ENCODE peak calls at places on chromosome 14, in five cellular contexts. L is GM12878, Y is K562, J is HepG2, E is A549. A is an unnamed sample.

GRCh38 chr14:59583755-59584154 is 7.1 kb upstream of the CCDC175 start:
- DNase-seq in L (no peak), Y (no peak), J (no peak), E (no peak), A (peak; percentile 24)

GRCh38 chr14:35339761-35340406 is 47.7 kb downstream of the PSMA6 start:
- DNase-seq in L (no peak), J (no peak), Y (no peak), E (no peak), A (no peak)

GRCh38 chr14:103697601-103698379 is 17.5 kb downstream of the XRCC3 start:
- DNase-seq in J (no peak), L (no peak), Y (no peak), E (no peak), A (no peak)

GRCh38 chr14:81311816-81312215 is 88.3 kb downstream of the STON2 start:
- DNase-seq in J (no peak), L (no peak), E (no peak), Y (no peak), A (no peak)

GRCh38 chr14:100665518-100666032 is 61.1 kb upstream of the DLK1 start:
- DNase-seq in E (no peak), J (no peak), L (no peak), Y (no peak), A (no peak)

GRCh38 chr14:102590667-102591099 is 1.8 kb upstream of the RCOR1 start:
- DNase-seq in J (peak; percentile 84), Y (peak; percentile 37), L (no peak), E (peak; percentile 72), A (peak; percentile 84)

GRCh38 chr14:79552778-79553177 is 658.5 kb downstream of the DIO2 start:
- DNase-seq in Y (no peak), J (no peak), E (no peak), L (no peak), A (peak; percentile 58)

GRCh38 chr14:60093606-60094005 is 1.9 kb downstream of the PCNX4 start:
- DNase-seq in Y (no peak), E (no peak), L (no peak), J (no peak), A (no peak)

GRCh38 chr14:105505101-105505500 is 14.1 kb downstream of the TEDC1 start:
- DNase-seq in J (no peak), L (no peak), Y (no peak), E (no peak), A (no peak)

GRCh38 chr14:69648480-69649414 is 37.4 kb downstream of the SUSD6 start:
- DNase-seq in J (peak; percentile 83), L (peak; percentile 81), E (peak; percentile 29), Y (no peak), A (no peak)

GRCh38 chr14:99537399-99537798 is 56.2 kb downstream of the CCNK start:
- DNase-seq in E (peak; percentile 74), Y (no peak), J (no peak), L (no peak), A (peak; percentile 62)

GRCh38 chr14:36524220-36524837 is 4.3 kb upstream of the NKX2-1 start:
- DNase-seq in J (no peak), Y (no peak), L (no peak), E (no peak), A (peak; percentile 87)

GRCh38 chr14:65575389-65575788 is 162.9 kb downstream of the FUT8 start:
- DNase-seq in L (no peak), Y (no peak), E (no peak), J (no peak), A (no peak)

GRCh38 chr14:101599234-101599885 is 38.1 kb downstream of the DIO3 start:
- DNase-seq in L (no peak), Y (no peak), E (no peak), J (no peak), A (no peak)

GRCh38 chr14:95998656-95999055 is 40.5 kb upstream of the C14orf132 start:
- DNase-seq in Y (no peak), J (no peak), E (no peak), L (no peak), A (no peak)

GRCh38 chr14:40269436-40269835 is 837.2 kb upstream of the FBXO33 start:
- DNase-seq in L (no peak), E (no peak), J (no peak), Y (no peak), A (no peak)

GRCh38 chr14:105294142-105294597 is 6.6 kb downstream of the BRF1 start:
- DNase-seq in Y (no peak), E (no peak), L (no peak), J (no peak), A (no peak)

GRCh38 chr14:70666364-70666691 is 24.6 kb downstream of the TTC9 start:
- DNase-seq in Y (no peak), E (no peak), L (no peak), J (no peak), A (no peak)

GRCh38 chr14:23544511-23545447 is 6.8 kb downstream of the ZFHX2 start:
- DNase-seq in J (no peak), L (no peak), Y (no peak), E (no peak), A (peak; percentile 94)

GRCh38 chr14:105092124-105092911 is 27.1 kb upstream of the GPR132 start:
- DNase-seq in J (no peak), Y (no peak), E (peak; percentile 49), L (no peak), A (peak; percentile 41)

GRCh38 chr14:72876710-72877063 is 17.2 kb downstream of the DPF3 start:
- DNase-seq in J (no peak), L (no peak), Y (no peak), E (no peak), A (peak; percentile 65)

GRCh38 chr14:75215520-75215919 is 39.1 kb upstream of the TMED10 start:
- DNase-seq in E (no peak), L (no peak), Y (no peak), J (no peak), A (no peak)

GRCh38 chr14:75213172-75213571 is 36.8 kb upstream of the TMED10 start:
- DNase-seq in E (no peak), J (no peak), L (no peak), Y (no peak), A (no peak)

GRCh38 chr14:75217508-75218206 is 41.2 kb upstream of the TMED10 start:
- DNase-seq in J (no peak), Y (no peak), E (no peak), L (no peak), A (no peak)

GRCh38 chr14:75214558-75214957 is 38.1 kb upstream of the TMED10 start:
- DNase-seq in L (no peak), Y (no peak), J (no peak), E (no peak), A (no peak)

DNA sequence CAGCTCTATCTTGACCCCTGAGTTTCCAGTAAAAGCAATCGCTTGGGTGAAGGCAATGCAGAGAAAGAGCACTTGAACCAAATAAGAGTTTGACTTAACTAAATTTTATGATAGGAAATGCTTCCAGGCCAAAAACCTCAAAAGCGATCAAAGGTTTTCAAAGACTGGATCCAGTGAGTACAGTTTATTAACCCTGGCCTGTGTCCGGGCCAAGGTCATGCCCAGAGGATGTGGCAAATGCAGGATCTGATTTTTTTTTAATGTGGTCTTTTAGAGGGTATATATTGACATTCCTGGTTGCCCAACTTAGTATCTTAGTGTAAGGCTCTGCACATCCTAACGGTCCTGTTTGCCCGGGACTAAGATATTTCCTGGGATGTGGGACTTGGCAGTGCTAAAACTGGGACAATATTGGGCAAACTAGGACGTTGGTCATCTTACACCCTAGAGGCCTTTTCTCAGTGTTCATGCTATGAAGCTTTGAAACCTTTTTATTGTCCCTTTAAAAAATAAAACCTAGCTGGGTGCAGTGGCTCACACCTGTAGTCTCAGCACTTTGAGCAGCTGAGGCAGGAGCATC is 40.1 kb upstream of the TMED10 start:
- DNase-seq in Y (no peak), E (no peak), J (no peak), L (no peak), A (no peak)
- TF ChIP-seq JUNB in Y (no peak), E (no peak), J (no peak), L (no peak), A (no peak)

GRCh38 chr14:85058170-85058569 is 471.8 kb upstream of the FLRT2 start:
- DNase-seq in Y (no peak), E (no peak), J (no peak), L (no peak), A (no peak)

GRCh38 chr14:85063747-85064146 is 466.2 kb upstream of the FLRT2 start:
- DNase-seq in E (no peak), L (no peak), J (no peak), Y (no peak), A (no peak)

GRCh38 chr14:85061256-85061655 is 468.7 kb upstream of the FLRT2 start:
- DNase-seq in J (no peak), Y (no peak), E (no peak), L (no peak), A (no peak)

GRCh38 chr14:85057266-85057665 is 472.7 kb upstream of the FLRT2 start:
- DNase-seq in E (no peak), L (no peak), Y (no peak), J (no peak), A (no peak)

GRCh38 chr14:85060116-85060515 is 469.8 kb upstream of the FLRT2 start:
- DNase-seq in E (no peak), L (no peak), Y (no peak), J (no peak), A (no peak)
- TF ChIP-seq CTCF in E (no peak), L (no peak), Y (no peak), J (no peak), A (no peak)

GRCh38 chr14:22249775-22250174 is 339.2 kb downstream of the DAD1 start:
- DNase-seq in E (no peak), J (no peak), L (no peak), Y (no peak), A (no peak)

GRCh38 chr14:22243971-22244581 is 344.9 kb downstream of the DAD1 start:
- DNase-seq in E (no peak), Y (no peak), L (no peak), J (no peak), A (no peak)
- TF ChIP-seq JUNB in E (no peak), Y (no peak), L (no peak), J (no peak), A (no peak)

GRCh38 chr14:56718312-56718711 is 92.0 kb downstream of the OTX2 start:
- DNase-seq in Y (no peak), J (peak; percentile 50), L (no peak), E (no peak), A (no peak)

GRCh38 chr14:56720703-56721426 is 89.4 kb downstream of the OTX2 start:
- DNase-seq in L (no peak), J (no peak), E (no peak), Y (no peak), A (no peak)

GRCh38 chr14:56716705-56717104 is 93.6 kb downstream of the OTX2 start:
- DNase-seq in L (no peak), Y (no peak), J (no peak), E (no peak), A (no peak)

DNA sequence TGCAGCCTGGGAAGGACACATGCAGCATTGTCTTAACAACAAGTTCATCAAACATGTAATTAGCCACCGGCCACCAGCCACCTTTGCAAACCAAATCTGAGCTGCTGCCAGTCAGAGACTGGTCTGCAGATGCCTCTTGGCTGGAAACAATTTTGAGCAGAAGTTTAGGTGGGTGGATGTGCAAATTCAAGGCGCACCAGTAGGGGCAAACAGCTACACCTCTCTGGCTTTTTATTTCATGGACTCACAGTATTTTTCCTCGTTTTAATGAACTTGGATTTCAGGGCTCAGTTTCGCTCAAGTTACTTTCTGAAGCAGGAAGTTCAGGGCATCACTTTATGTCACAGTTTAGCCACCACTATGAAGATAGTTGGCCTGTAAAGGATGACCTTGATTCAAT is 94.3 kb downstream of the OTX2 start:
- DNase-seq in L (no peak), J (no peak), E (no peak), Y (no peak), A (peak; percentile 42)
- TF ChIP-seq CTCF in L (no peak), J (no peak), E (no peak), Y (no peak), A (no peak)

A was measured in GM23338.